ENCODE peak calls at places on chromosomes 4 and X, in seven cellular contexts. J is AG04450, Z is GM23248, A is esophagus muscularis mucosa, E is AG04449, Q is transverse colon, S is HL-60. B is an unnamed sample.

GRCh38 chr4:18138076-18138665 is 116.6 kb upstream of the LCORL start:
- DNase-seq in S (no peak), A (no peak), Z (no peak), Q (peak), J (no peak), E (no peak), B (no peak)

GRCh38 chr4:67746797-67747495 is 7.2 kb downstream of the GNRHR start:
- DNase-seq in E (no peak), A (no peak), Q (no peak), S (no peak), J (no peak), Z (peak), B (no peak)

GRCh38 chr4:4852591-4853362 is 6.7 kb upstream of the MSX1 start:
- DNase-seq in Q (no peak), J (peak), A (no peak), S (no peak), Z (peak), E (peak), B (no peak)

GRCh38 chr4:65381648-65382047 is 288.6 kb downstream of the EPHA5 start:
- DNase-seq in S (no peak), Z (no peak), J (no peak), E (no peak), A (no peak), Q (no peak), B (no peak)

GRCh38 chr4:5365071-5366008 is 314.1 kb downstream of the STK32B start:
- DNase-seq in J (peak), S (no peak), A (no peak), Q (peak), Z (peak), E (peak), B (no peak)

GRCh38 chr4:3202836-3203820 is 45.8 kb upstream of the MSANTD1 start:
- DNase-seq in S (no peak), E (no peak), Q (no peak), J (no peak), A (no peak), Z (no peak), B (no peak)

GRCh38 chr4:91207535-91207934 is 1080.3 kb downstream of the CCSER1 start:
- DNase-seq in S (no peak), J (no peak), Q (no peak), E (no peak), A (no peak), Z (no peak), B (no peak)

GRCh38 chrX:116232833-116233232 is 62.3 kb downstream of the AGTR2 start:
- DNase-seq in Q (no peak), S (no peak), J (no peak), A (no peak), Z (peak), E (no peak), B (no peak)

GRCh38 chr4:140005699-140006098 is 148.3 kb downstream of the MAML3 start:
- DNase-seq in Z (no peak), J (no peak), Q (no peak), A (no peak), S (no peak), E (no peak), B (no peak)

GRCh38 chr4:114642173-114642780 is 43.7 kb downstream of the UGT8 start:
- DNase-seq in E (no peak), Q (no peak), Z (no peak), A (no peak), S (no peak), J (no peak), B (no peak)

GRCh38 chr4:148444296-148445070 is 2.3 kb upstream of the NR3C2 start:
- DNase-seq in A (no peak), J (no peak), Q (peak), Z (peak), E (no peak), S (no peak), B (peak)

GRCh38 chrX:78066110-78066509 is 37.9 kb upstream of the PGK1 start:
- DNase-seq in A (no peak), J (peak), S (no peak), E (no peak), Z (peak), Q (no peak), B (no peak)

GRCh38 chr4:186021461-186022167 is 47.3 kb upstream of the TLR3 start:
- DNase-seq in J (no peak), E (no peak), Z (peak), S (no peak), A (peak), Q (no peak), B (no peak)

GRCh38 chr4:30722092-30722915 is 2.1 kb downstream of the PCDH7 start:
- DNase-seq in A (no peak), J (no peak), E (no peak), Z (no peak), Q (no peak), S (no peak), B (peak)

GRCh38 chrX:39640866-39641265 is 456.9 kb downstream of the BCOR start:
- DNase-seq in A (no peak), Z (no peak), S (no peak), Q (no peak), J (no peak), E (no peak), B (no peak)

GRCh38 chr4:15882675-15883086 is 55.9 kb downstream of the FGFBP1 start:
- DNase-seq in A (no peak), E (peak), Q (peak), Z (peak), S (peak), J (peak), B (peak)

GRCh38 chr4:176927664-176928063 is 134.9 kb upstream of the VEGFC start:
- DNase-seq in Z (peak), Q (no peak), A (no peak), J (peak), S (no peak), E (peak), B (no peak)

GRCh38 chr4:12635629-12636028 is 848.5 kb downstream of the RAB28 start:
- DNase-seq in Q (no peak), J (no peak), A (no peak), Z (no peak), S (no peak), E (no peak), B (no peak)

GRCh38 chr4:114599231-114600065 is 841 bp downstream of the UGT8 start:
- DNase-seq in J (no peak), S (no peak), Q (peak), Z (peak), A (no peak), E (no peak), B (peak)

GRCh38 chr4:87967193-87967592 is 8.3 kb upstream of the SPP1 start:
- DNase-seq in Z (no peak), S (no peak), E (no peak), A (no peak), Q (no peak), J (no peak), B (no peak)

GRCh38 chr4:14566518-14566917 is 435.8 kb upstream of the CPEB2 start:
- DNase-seq in J (no peak), S (no peak), Z (no peak), Q (no peak), E (no peak), A (no peak), B (no peak)

GRCh38 chr4:126568652-126569580 is 1063.8 kb upstream of the INTU start:
- DNase-seq in S (no peak), E (no peak), A (no peak), J (no peak), Z (no peak), Q (no peak), B (no peak)

GRCh38 chr4:126733301-126733700 is 899.5 kb upstream of the INTU start:
- DNase-seq in A (no peak), J (no peak), Q (no peak), Z (peak), E (no peak), S (no peak), B (no peak)

GRCh38 chr4:141501931-141502330 is 134.5 kb upstream of the IL15 start:
- DNase-seq in Q (no peak), E (no peak), S (no peak), J (no peak), Z (peak), A (no peak), B (no peak)

GRCh38 chrX:56783450-56783831 is 54.4 kb downstream of the NBDY start:
- DNase-seq in S (no peak), Z (no peak), A (no peak), Q (peak), J (no peak), E (no peak), B (no peak)

GRCh38 chrX:13463608-13464007 is 105.8 kb upstream of the EGFL6 start:
- DNase-seq in Q (peak), J (peak), Z (peak), S (no peak), A (no peak), E (peak), B (no peak)

GRCh38 chr4:151402150-151402865 is 6.7 kb upstream of the FHIP1A start:
- DNase-seq in Z (no peak), S (no peak), Q (peak), A (no peak), E (no peak), J (no peak), B (no peak)

GRCh38 chr4:97911236-97911906 is 231.9 kb downstream of the STPG2 start:
- DNase-seq in E (no peak), A (no peak), Z (no peak), S (no peak), J (no peak), Q (no peak), B (peak)

GRCh38 chr4:174873931-174874330 is 44.2 kb upstream of the ADAM29 start:
- DNase-seq in S (no peak), Q (no peak), A (no peak), J (no peak), Z (peak), E (no peak), B (no peak)

GRCh38 chr4:1987721-1988326 is 20.9 kb downstream of the NELFA start:
- DNase-seq in A (no peak), E (no peak), Q (no peak), J (no peak), Z (no peak), S (no peak), B (peak)

GRCh38 chr4:3368841-3369760 is 72.7 kb upstream of the HGFAC start:
- DNase-seq in Z (no peak), A (peak), E (no peak), Q (no peak), S (no peak), J (no peak), B (peak)

GRCh38 chrX:132270699-132271098 is 51.5 kb upstream of the RAP2C start:
- DNase-seq in J (peak), E (no peak), S (no peak), Q (peak), Z (peak), A (no peak), B (no peak)

GRCh38 chr4:159946983-159947645 is 844.2 kb downstream of the RAPGEF2 start:
- DNase-seq in A (no peak), S (peak), Q (no peak), Z (peak), J (no peak), E (peak), B (no peak)

GRCh38 chrX:79704325-79704724 is 310.2 kb upstream of the TBX22 start:
- DNase-seq in E (no peak), S (no peak), J (no peak), A (no peak), Z (no peak), Q (no peak), B (no peak)

GRCh38 chrX:97267376-97267775 is 383.7 kb downstream of the RPA4 start:
- DNase-seq in A (no peak), Z (peak), S (no peak), E (no peak), Q (no peak), J (no peak), B (no peak)

GRCh38 chr4:85094735-85095134 is 128.2 kb upstream of the WDFY3 start:
- DNase-seq in Q (no peak), E (no peak), S (no peak), Z (no peak), A (no peak), J (no peak), B (no peak)

GRCh38 chr4:76909711-76910110 is 11.8 kb upstream of the SOWAHB start:
- DNase-seq in Z (no peak), Q (no peak), A (no peak), S (no peak), J (no peak), E (no peak), B (no peak)

GRCh38 chr4:105666693-105667092 is 41.8 kb downstream of the INTS12 start:
- DNase-seq in A (no peak), Q (no peak), J (no peak), Z (peak), E (no peak), S (no peak), B (no peak)

DNA sequence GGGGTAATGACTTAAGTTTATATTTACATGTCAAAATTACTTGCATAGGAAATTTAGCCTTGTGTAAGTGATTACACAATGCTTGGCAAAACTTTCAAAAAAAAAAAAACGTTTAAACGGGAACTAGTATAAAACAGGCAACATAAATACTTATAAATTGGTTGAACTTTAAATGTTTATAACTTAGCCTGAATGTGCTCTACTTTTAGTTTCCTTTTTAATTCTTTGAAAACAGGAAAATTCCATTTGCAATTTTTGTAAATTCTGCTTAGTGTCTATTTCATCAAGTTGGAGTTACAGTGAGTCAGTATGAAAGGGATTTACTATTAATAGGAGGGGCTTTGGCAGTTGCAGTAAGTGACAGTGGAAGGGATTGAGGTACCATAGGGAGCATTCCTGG is 2.6 kb downstream of the STAG2 start:
- DNase-seq in J (no peak), E (no peak), Q (no peak), S (no peak), Z (peak), A (no peak), B (no peak)
- H3K4me3 ChIP-seq in J (peak), E (peak), Q (no peak), S (peak), Z (peak), A (peak), B (peak)

GRCh38 chrX:111123606-111124179 is 27.7 kb downstream of the PAK3 start:
- DNase-seq in E (no peak), A (no peak), S (no peak), Q (no peak), J (no peak), Z (no peak), B (no peak)
- H3K4me3 ChIP-seq in E (no peak), A (no peak), S (no peak), Q (no peak), J (no peak), Z (no peak), B (no peak)

GRCh38 chr4:123505077-123505456 is 108.5 kb downstream of the SPRY1 start:
- DNase-seq in Z (no peak), E (no peak), A (no peak), S (no peak), Q (no peak), J (no peak), B (no peak)
- H3K4me3 ChIP-seq in Z (peak), E (peak), A (peak), S (no peak), Q (peak), J (peak), B (peak)

GRCh38 chr4:158810487-158811215 is 41.8 kb downstream of the FNIP2 start:
- DNase-seq in J (peak), E (peak), S (no peak), Z (peak), Q (peak), A (peak), B (no peak)
- H3K4me3 ChIP-seq in J (peak), E (no peak), S (no peak), Z (peak), Q (no peak), A (peak), B (peak)

GRCh38 chrX:48667504-48667903 is 16.1 kb upstream of the WAS start:
- DNase-seq in A (no peak), J (no peak), Z (no peak), E (no peak), Q (no peak), S (no peak), B (no peak)

GRCh38 chrX:48665991-48666390 is 17.6 kb upstream of the WAS start:
- DNase-seq in A (no peak), Z (peak), J (no peak), E (no peak), Q (no peak), S (no peak), B (no peak)

GRCh38 chrX:48663241-48663640 is 20.4 kb upstream of the WAS start:
- DNase-seq in J (no peak), S (no peak), Z (no peak), A (no peak), Q (no peak), E (no peak), B (no peak)

GRCh38 chrX:48666649-48667048 is 16.9 kb upstream of the WAS start:
- DNase-seq in Q (no peak), Z (no peak), E (no peak), J (no peak), S (no peak), A (no peak), B (no peak)

DNA sequence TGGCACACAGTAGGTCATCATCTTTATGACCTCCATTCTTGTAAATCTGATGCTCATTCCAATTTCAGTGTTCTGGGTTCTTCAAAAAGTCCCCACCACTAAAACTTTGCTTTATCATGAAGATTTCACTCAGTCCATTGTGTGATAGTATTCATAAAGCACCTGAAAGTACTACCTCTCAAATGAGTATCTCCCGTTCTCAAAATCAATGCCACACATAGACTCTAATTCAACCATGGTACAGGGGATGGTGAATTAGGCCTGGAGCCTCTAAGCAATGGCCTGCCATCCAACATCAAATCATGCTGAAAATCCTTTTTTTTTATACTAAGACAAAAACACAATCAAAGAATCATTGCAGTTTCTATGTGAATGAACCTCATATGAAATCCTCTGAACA is 19.4 kb upstream of the WAS start:
- DNase-seq in A (no peak), Q (no peak), S (no peak), Z (no peak), J (no peak), E (no peak), B (no peak)
- H3K4me3 ChIP-seq in A (no peak), Q (no peak), S (no peak), Z (no peak), J (no peak), E (no peak), B (no peak)

DNA sequence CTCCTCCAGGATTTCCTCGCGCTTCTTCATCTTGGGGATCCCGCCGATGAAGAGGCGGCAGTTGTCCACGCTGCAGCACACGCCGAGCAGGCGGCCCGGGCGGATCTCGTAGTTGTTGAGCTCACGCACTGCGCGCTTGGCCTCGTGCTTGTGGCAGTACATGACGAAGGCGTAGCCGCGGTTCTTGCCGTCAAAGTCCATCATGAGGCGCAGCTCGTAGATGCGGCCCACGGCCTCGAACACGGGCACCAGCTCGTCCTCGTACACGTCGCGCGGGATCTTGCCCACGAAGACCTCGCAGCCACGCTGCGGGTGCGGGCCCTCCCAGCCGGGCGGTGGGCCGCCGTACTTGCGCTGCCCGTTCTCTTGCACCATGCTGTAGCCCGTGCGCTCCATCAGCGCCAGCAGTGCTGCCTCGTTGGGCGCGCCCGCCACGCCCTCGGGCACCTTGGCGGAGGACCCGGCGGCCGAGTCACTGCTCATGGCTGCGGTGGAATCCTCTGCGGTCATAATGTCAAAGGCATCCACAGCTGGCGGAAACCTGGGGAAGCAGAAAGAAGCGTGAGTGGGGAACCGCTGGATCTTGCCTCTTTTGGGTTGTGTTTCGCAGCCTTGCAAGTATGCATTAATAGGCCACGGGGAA is 103.4 kb downstream of the CHRNA9 start:
- DNase-seq in Q (no peak), J (no peak), Z (no peak), A (no peak), S (no peak), E (no peak), B (no peak)
- H3K4me3 ChIP-seq in Q (no peak), J (no peak), Z (no peak), A (no peak), S (no peak), E (no peak), B (no peak)

DNA sequence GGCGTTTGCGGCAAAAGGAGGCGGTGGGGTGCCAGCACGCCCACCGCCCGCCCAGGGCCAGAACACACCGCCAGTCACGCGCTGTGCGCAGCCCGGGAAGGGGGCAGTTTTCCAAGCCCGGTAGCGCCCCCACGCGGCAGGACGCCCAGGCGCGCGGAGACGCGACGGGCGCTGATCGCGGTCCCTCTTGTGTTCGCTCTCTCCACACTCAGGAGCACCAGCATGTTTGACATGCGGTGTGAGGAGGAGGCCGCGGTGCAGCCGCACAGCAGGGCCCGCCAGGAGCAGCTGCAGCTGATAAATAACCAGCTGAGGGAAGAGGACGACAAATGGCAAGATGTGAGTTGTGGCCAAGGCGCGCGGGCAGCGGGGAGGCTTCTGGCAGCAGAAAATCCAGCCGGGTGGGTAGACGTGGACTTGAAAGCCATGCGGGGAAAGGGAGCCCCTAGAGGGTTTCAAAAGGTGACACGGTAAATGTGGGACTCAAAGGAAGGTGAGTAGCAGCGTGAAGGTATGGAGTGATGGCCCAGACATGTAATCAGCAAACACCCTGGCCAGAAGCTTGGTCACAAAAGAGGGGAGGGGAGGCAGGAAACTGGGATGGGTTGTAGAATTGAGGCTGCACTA is 104.1 kb downstream of the PHOX2B start:
- DNase-seq in Q (peak), S (no peak), E (no peak), A (peak), J (no peak), Z (peak), B (peak)
- H3K4me3 ChIP-seq in Q (no peak), S (no peak), E (no peak), A (peak), J (no peak), Z (peak), B (no peak)

GRCh38 chr4:52640808-52641595 is 18.1 kb downstream of the USP46 start:
- DNase-seq in E (no peak), Q (no peak), A (no peak), S (no peak), J (no peak), Z (peak), B (no peak)
- H3K4me3 ChIP-seq in E (no peak), Q (no peak), A (no peak), S (no peak), J (no peak), Z (no peak), B (no peak)

B was measured in upper lobe of left lung.